ENCODE peak calls at places on chromosomes 4 and X, in six cellular contexts. Y is tibial artery; G is brain microvascular endothelial cell; V is activated CD4-positive, alpha-beta T cell treated with anti-CD3 and anti-CD28 coated beads for 1 hour; D is fibroblast of the aortic adventitia; O is aorta. T is an unnamed sample.

GRCh38 chr4:118732591-118733330 is 47.6 kb downstream of the METTL14 start:
- DNase-seq in Y (no peak), G (peak), V (no peak), D (peak), O (no peak), T (no peak)

GRCh38 chr4:177308125-177308524 is 1.5 kb upstream of the NEIL3 start:
- DNase-seq in Y (no peak), G (peak), V (no peak), D (peak), O (no peak), T (no peak)

GRCh38 chrX:39652336-39652735 is 445.4 kb downstream of the BCOR start:
- DNase-seq in Y (no peak), G (no peak), V (no peak), D (peak), O (no peak), T (no peak)

GRCh38 chr4:5784021-5784420 is 73.0 kb downstream of the EVC start:
- DNase-seq in Y (peak), G (no peak), V (no peak), D (no peak), O (no peak), T (no peak)

GRCh38 chrX:68488657-68489056 is 10.2 kb upstream of the YIPF6 start:
- DNase-seq in Y (no peak), G (no peak), V (no peak), D (no peak), O (no peak), T (peak)

GRCh38 chr4:157357887-157358286 is 137.4 kb downstream of the GRIA2 start:
- DNase-seq in Y (no peak), G (no peak), V (no peak), D (no peak), O (no peak), T (no peak)

GRCh38 chrX:49039598-49040375 is 3.4 kb downstream of the TFE3 start:
- DNase-seq in Y (peak), G (peak), V (peak), D (peak), O (peak), T (no peak)

GRCh38 chr4:68021185-68021584 is 57.9 kb upstream of the TMPRSS11A start:
- DNase-seq in Y (no peak), G (no peak), V (no peak), D (peak), O (no peak), T (no peak)

GRCh38 chrX:24196509-24196908 is 47.0 kb downstream of the ZFX start:
- DNase-seq in Y (no peak), G (no peak), V (no peak), D (no peak), O (no peak), T (no peak)

GRCh38 chr4:186221624-186222023 is 5.7 kb upstream of the KLKB1 start:
- DNase-seq in Y (no peak), G (no peak), V (no peak), D (no peak), O (no peak), T (no peak)

GRCh38 chrX:1649623-1650022 is 34.8 kb downstream of the ASMT start:
- DNase-seq in Y (no peak), G (no peak), V (no peak), D (no peak), O (no peak), T (no peak)

GRCh38 chr4:119314356-119314755 is 7.6 kb downstream of the FABP2 start:
- DNase-seq in Y (no peak), G (no peak), V (no peak), D (peak), O (no peak), T (no peak)

GRCh38 chrX:68658530-68658929 is 11.1 kb downstream of the STARD8 start:
- DNase-seq in Y (no peak), G (no peak), V (no peak), D (no peak), O (no peak), T (no peak)

GRCh38 chr4:176044589-176044951 is 21.1 kb upstream of the WDR17 start:
- DNase-seq in Y (no peak), G (no peak), V (no peak), D (peak), O (peak), T (no peak)

GRCh38 chr4:182137343-182137742 is 105.9 kb upstream of the TENM3 start:
- DNase-seq in Y (no peak), G (peak), V (no peak), D (no peak), O (no peak), T (no peak)

GRCh38 chr4:7194251-7195137 is 2.2 kb downstream of the SORCS2 start:
- DNase-seq in Y (peak), G (no peak), V (no peak), D (no peak), O (peak), T (peak)

GRCh38 chrX:69161371-69161770 is 3.9 kb downstream of the PJA1 start:
- DNase-seq in Y (no peak), G (no peak), V (no peak), D (no peak), O (no peak), T (no peak)

GRCh38 chrX:103360916-103361315 is 4.6 kb downstream of the TCEAL9 start:
- DNase-seq in Y (no peak), G (no peak), V (no peak), D (no peak), O (no peak), T (no peak)

GRCh38 chrX:138026211-138026610 is 460.3 kb downstream of the ZIC3 start:
- DNase-seq in Y (no peak), G (no peak), V (no peak), D (peak), O (no peak), T (no peak)

GRCh38 chr4:119300388-119301131 is 21.4 kb downstream of the FABP2 start:
- DNase-seq in Y (peak), G (peak), V (peak), D (peak), O (peak), T (peak)

GRCh38 chr4:158796370-158797140 is 27.7 kb downstream of the FNIP2 start:
- DNase-seq in Y (no peak), G (peak), V (no peak), D (peak), O (peak), T (no peak)

T was measured in upper lobe of left lung.